ENCODE peak calls at places on chromosomes 7 and 10, in four cellular contexts. G, Q, M and X are unnamed samples.

GRCh38 chr10:12135631-12136030 is 6.2 kb downstream of the SEC61A2 start:
- DNase-seq in G (no peak), Q (no peak), M (no peak), X (no peak)

GRCh38 chr7:45658716-45659495 is 84.7 kb downstream of the ADCY1 start:
- DNase-seq in M (no peak), G (no peak), Q (no peak), X (no peak)

GRCh38 chr7:74356589-74357315 is 67.5 kb downstream of the CLIP2 start:
- DNase-seq in M (no peak), G (no peak), Q (no peak), X (no peak)

GRCh38 chr7:4745971-4746919 is 29.2 kb upstream of the AP5Z1 start:
- DNase-seq in M (no peak), Q (peak), G (peak), X (no peak)

GRCh38 chr7:45036801-45037200 is 36.8 kb downstream of the CCM2 start:
- DNase-seq in Q (no peak), G (no peak), M (no peak), X (no peak)

GRCh38 chr10:117260094-117260493 is 19.2 kb downstream of the SLC18A2 start:
- DNase-seq in Q (no peak), G (no peak), M (no peak), X (no peak)

GRCh38 chr7:54932818-54933543 is 85.8 kb upstream of the EGFR start:
- DNase-seq in Q (peak), G (peak), M (no peak), X (peak)

GRCh38 chr10:31745612-31746376 is 182.8 kb downstream of the ARHGAP12 start:
- DNase-seq in G (peak), M (no peak), Q (peak), X (no peak)

GRCh38 chr7:129438839-129439640 is 4.8 kb downstream of the STRIP2 start:
- DNase-seq in M (peak), Q (peak), G (peak), X (no peak)

GRCh38 chr10:12299222-12299973 is 49.9 kb upstream of the CAMK1D start:
- DNase-seq in M (no peak), Q (no peak), G (no peak), X (no peak)

GRCh38 chr10:81680374-81680773 is 194.6 kb upstream of the NRG3 start:
- DNase-seq in Q (no peak), M (no peak), G (no peak), X (no peak)

GRCh38 chr10:33163941-33164824 is 170.3 kb downstream of the NRP1 start:
- DNase-seq in G (peak), Q (peak), M (no peak), X (no peak)

GRCh38 chr10:133590970-133591359 is 25.6 kb upstream of the SYCE1 start:
- DNase-seq in Q (no peak), G (no peak), M (no peak), X (no peak)

GRCh38 chr10:33252794-33253203 is 81.7 kb downstream of the NRP1 start:
- DNase-seq in Q (peak), M (no peak), G (peak), X (no peak)

GRCh38 chr10:33802566-33802965 is 468.1 kb upstream of the NRP1 start:
- DNase-seq in G (no peak), Q (no peak), M (no peak), X (no peak)

GRCh38 chr7:140908351-140908750 is 16.4 kb downstream of the BRAF start:
- DNase-seq in Q (no peak), M (no peak), G (no peak), X (no peak)

GRCh38 chr7:99184468-99185225 is 23.3 kb downstream of the KPNA7 start:
- DNase-seq in G (no peak), M (no peak), Q (peak), X (peak)

GRCh38 chr10:110629680-110630191 is 14.4 kb upstream of the RBM20 start:
- DNase-seq in Q (peak), G (peak), M (no peak), X (no peak)

GRCh38 chr10:132971448-132972148 is 29.2 kb upstream of the CFAP46 start:
- DNase-seq in M (no peak), G (no peak), Q (no peak), X (peak)

GRCh38 chr10:121683803-121684202 is 85.6 kb upstream of the FGFR2 start:
- DNase-seq in G (no peak), Q (no peak), M (no peak), X (no peak)

GRCh38 chr7:155769701-155770100 is 42.6 kb downstream of the SHH start:
- DNase-seq in G (no peak), Q (no peak), M (no peak), X (no peak)

GRCh38 chr10:67837519-67838314 is at the start of gene DNAJC12:
- DNase-seq in Q (peak), G (peak), M (peak), X (no peak)

GRCh38 chr7:138449580-138449979 is 10.5 kb upstream of the TRIM24 start:
- DNase-seq in G (peak), Q (no peak), M (peak), X (peak)

GRCh38 chr10:10209152-10209551 is 808.5 kb upstream of the CELF2 start:
- DNase-seq in G (no peak), Q (no peak), M (no peak), X (no peak)

GRCh38 chr7:152313879-152314604 is 121.8 kb downstream of the KMT2C start:
- DNase-seq in G (peak), M (peak), Q (no peak), X (no peak)

GRCh38 chr7:105098863-105099515 is 85.0 kb downstream of the KMT2E start:
- DNase-seq in M (no peak), Q (no peak), G (no peak), X (no peak)

GRCh38 chr7:115933463-115933862 is 97.1 kb downstream of the TFEC start:
- DNase-seq in Q (no peak), M (no peak), G (no peak), X (no peak)
- TF ChIP-seq NR3C1 in Q (no peak), M (no peak), G (no peak), X (no peak)

DNA sequence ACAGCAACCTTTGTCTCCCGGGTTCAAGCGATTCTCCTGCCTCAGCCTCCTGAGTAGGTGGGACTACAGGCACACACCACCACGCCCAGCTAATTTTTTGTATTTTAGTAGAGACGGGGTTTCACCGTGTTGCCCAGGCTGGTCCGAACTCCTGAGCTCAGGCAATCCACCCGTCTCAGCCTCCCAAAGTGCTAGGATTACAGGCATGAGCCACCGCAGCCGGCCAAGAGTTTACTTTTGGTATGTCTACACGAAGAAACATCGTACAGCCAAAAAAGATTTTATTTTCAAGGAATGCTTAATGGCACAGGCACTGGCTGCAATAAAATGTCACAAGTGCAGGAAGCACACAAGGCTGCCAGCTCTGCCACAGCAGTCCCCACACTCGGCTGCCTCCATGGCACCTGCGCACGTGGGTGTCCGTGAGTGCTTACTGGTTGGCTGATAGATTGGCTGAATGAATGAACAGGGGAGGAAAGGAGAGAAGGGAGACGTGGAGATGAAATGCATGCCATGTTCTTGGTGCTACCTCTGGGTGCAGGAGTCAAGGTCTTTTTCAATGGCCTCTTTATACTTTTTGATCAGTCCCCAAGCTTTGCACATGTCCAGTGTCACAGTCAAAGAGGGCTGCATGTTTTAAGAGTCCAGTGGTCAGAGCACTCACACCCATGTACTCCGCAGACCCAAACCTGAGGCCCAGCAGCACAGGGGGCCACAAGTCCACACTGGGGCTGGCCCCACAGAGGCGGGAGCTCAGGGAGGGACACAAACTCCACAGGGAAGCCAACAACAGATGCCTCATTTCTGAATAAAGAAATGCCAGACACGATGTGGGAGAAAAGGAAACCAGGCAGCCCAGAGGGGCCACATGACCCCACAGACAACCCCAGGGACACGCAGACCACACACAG is 198.2 kb downstream of the MAD1L1 start:
- DNase-seq in Q (peak), G (no peak), M (no peak), X (peak)
- TF ChIP-seq NR3C1 in Q (no peak), G (no peak), M (no peak), X (no peak)

DNA sequence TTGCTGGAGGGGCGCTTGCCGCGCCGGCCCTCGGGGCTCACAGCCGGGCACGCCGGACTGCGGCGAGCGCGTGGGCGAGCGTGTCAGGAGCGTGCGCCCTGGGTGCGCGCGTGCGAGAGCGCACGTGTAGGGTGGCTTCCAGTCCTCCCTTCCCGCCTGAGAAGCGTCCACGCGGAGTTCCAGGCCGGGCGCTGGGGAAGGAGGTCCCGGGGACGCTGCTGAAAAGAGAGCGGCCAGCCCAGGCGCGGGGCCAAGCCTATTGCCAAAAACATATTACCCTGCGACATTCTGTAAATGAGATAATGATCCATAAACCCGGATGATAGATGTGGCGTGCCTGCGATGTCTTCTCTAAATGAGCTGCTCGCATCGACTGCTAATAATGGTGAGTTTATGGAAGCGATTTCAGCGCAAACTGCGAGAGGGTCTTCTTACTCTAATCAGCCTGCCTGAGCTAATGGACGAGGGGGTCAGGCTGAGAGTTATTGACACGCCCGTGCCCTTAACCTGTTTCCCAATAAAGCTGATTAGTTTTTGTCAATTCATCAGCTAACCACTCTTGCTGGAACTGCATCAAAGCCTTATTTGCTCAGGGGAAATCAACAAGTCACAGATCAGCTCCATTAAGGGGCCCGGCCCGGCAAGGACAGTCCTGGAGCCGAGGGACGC is 8.0 kb upstream of the MNX1 start:
- DNase-seq in M (no peak), Q (no peak), G (no peak), X (no peak)
- TF ChIP-seq NR3C1 in M (no peak), Q (no peak), G (no peak), X (no peak)

GRCh38 chr10:88707429-88708110 is 1.5 kb downstream of the LIPK start:
- DNase-seq in G (peak), M (no peak), Q (no peak), X (no peak)

GRCh38 chr10:88705951-88706350 is at the start of gene LIPK:
- DNase-seq in G (no peak), M (no peak), Q (no peak), X (no peak)

GRCh38 chr10:88702848-88703597 is 3.0 kb upstream of the LIPK start:
- DNase-seq in G (peak), Q (peak), M (no peak), X (peak)
- TF ChIP-seq NR3C1 in G (no peak), Q (no peak), M (no peak), X (no peak)

GRCh38 chr7:27187158-27187701 is 2.2 kb upstream of the HOXA11 start:
- DNase-seq in G (no peak), Q (no peak), M (no peak), X (no peak)

GRCh38 chr7:27186450-27187157 is 1.6 kb upstream of the HOXA11 start:
- DNase-seq in M (no peak), Q (no peak), G (no peak), X (no peak)

GRCh38 chr7:27189560-27190283 is 4.7 kb upstream of the HOXA11 start:
- DNase-seq in Q (no peak), M (no peak), G (no peak), X (no peak)

GRCh38 chr7:27188666-27189559 is 3.9 kb upstream of the HOXA11 start:
- DNase-seq in M (no peak), G (no peak), Q (no peak), X (peak)

DNA sequence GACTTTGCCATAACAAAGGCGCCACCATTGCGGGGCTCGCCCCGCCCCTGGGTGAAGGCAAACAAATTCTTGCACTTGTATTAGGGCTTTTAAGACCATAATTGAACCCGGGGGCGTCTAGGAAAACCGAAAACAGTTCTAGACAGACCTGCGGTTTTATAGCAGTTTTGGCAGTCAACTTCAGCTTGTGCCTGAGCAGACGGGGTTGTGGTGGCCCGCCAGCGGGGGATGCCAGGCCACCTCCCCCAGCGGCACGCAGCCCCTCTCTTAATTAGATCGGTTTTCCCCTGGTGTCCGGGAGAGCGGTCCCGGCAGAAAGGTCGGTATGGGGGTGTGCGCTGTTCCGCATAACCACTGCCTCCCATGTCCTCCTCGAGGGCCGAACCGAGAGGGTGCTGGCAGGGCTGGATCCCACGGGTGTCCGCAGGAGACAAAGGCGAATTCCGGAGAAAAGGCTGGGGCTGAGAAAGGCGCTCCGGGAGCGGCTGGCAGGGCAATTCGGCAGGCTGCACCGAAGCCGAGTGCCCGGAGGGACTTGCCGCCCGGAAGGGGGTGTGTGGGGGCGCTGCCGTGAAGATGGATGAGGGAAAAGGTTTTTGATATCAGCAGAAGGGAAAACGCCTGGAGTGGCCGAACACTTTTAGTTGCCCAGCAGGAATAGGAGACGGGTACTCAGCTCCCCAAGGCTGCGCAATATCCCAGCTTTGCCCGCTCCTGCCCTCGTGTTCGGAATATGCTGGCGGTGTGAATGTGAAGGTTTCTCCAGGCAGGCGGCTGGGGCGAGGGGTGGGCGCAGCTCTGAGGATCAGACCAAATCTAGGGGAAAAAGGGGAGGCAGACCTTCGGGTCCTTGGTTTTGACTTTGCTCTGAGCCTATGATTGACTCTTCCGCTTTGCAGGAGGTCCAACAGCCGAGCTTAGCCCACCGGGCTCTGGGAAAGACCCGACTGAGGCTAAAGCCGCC is 3.0 kb upstream of the HOXA11 start:
- DNase-seq in M (no peak), G (no peak), Q (no peak), X (no peak)
- TF ChIP-seq NR3C1 in M (no peak), G (no peak), Q (no peak), X (no peak)

GRCh38 chr7:158093156-158093796 is 494.3 kb downstream of the PTPRN2 start:
- DNase-seq in M (no peak), G (no peak), Q (no peak), X (no peak)
- TF ChIP-seq NR3C1 in M (no peak), G (no peak), Q (no peak), X (no peak)

GRCh38 chr10:99536400-99537254 is 3.9 kb downstream of the NKX2-3 start:
- DNase-seq in Q (peak), M (no peak), G (no peak), X (peak)
- TF ChIP-seq NR3C1 in Q (no peak), M (no peak), G (no peak), X (no peak)

GRCh38 chr7:12957487-12957886 is 270.1 kb downstream of the ARL4A start:
- DNase-seq in Q (no peak), G (no peak), M (peak), X (no peak)
- TF ChIP-seq NR3C1 in Q (no peak), G (no peak), M (no peak), X (no peak)

GRCh38 chr10:128474571-128474970 is 348.3 kb upstream of the MKI67 start:
- DNase-seq in Q (no peak), M (no peak), G (no peak), X (no peak)
- TF ChIP-seq NR3C1 in Q (no peak), M (no peak), G (no peak), X (no peak)